ENCODE peak calls at places on chromosome 13, in nine cellular contexts. C, N, S, U, F, E, J, X and K are unnamed samples.

GRCh38 chr13:73683746-73684145 is 450.5 kb downstream of the KLF12 start:
- DNase-seq in C (no peak), J (no peak), S (no peak), F (no peak), E (no peak), U (no peak), X (no peak), N (no peak), K (no peak)

GRCh38 chr13:99354371-99354951 is 47.3 kb upstream of the GPR183 start:
- DNase-seq in J (no peak), C (peak), X (peak), S (no peak), F (no peak), N (no peak), U (no peak), E (no peak), K (no peak)

GRCh38 chr13:40189426-40189825 is 477.0 kb downstream of the FOXO1 start:
- DNase-seq in C (no peak), F (no peak), U (no peak), S (no peak), X (no peak), E (peak), N (no peak), J (no peak), K (no peak)

GRCh38 chr13:77697208-77698103 is at the start of gene SLAIN1:
- DNase-seq in S (peak), J (peak), U (peak), X (peak), N (peak), F (peak), C (peak), E (peak), K (no peak)

GRCh38 chr13:113785051-113786010 is 26.3 kb downstream of the TMEM255B start:
- DNase-seq in N (no peak), U (no peak), J (peak), F (peak), C (peak), S (no peak), E (no peak), X (peak), K (peak)

GRCh38 chr13:110416131-110416584 is 109.1 kb downstream of the COL4A2 start:
- DNase-seq in F (no peak), X (peak), N (no peak), E (no peak), U (no peak), S (no peak), C (peak), J (peak), K (no peak)

GRCh38 chr13:41065098-41065497 is 3.8 kb downstream of the WBP4 start:
- DNase-seq in N (no peak), F (no peak), S (no peak), E (no peak), U (peak), J (peak), C (no peak), X (peak), K (peak)

GRCh38 chr13:104485571-104485970 is 1419.4 kb upstream of the SLC10A2 start:
- DNase-seq in C (no peak), U (no peak), E (no peak), X (no peak), F (no peak), J (peak), N (no peak), S (no peak), K (no peak)

GRCh38 chr13:34208326-34208725 is 390.4 kb downstream of the RFC3 start:
- DNase-seq in J (peak), N (no peak), F (no peak), S (no peak), X (peak), C (no peak), U (no peak), E (no peak), K (peak)

GRCh38 chr13:85974604-85975366 is 175.6 kb upstream of the SLITRK6 start:
- DNase-seq in C (peak), J (peak), E (no peak), X (no peak), U (no peak), N (no peak), S (no peak), F (no peak), K (no peak)

GRCh38 chr13:113882266-113882627 is 18.4 kb upstream of the GAS6 start:
- DNase-seq in X (no peak), U (no peak), N (peak), C (no peak), S (peak), E (no peak), J (peak), F (peak), K (no peak)

GRCh38 chr13:27965343-27965739 is 3.8 kb downstream of the CDX2 start:
- DNase-seq in N (no peak), S (no peak), X (no peak), C (no peak), J (no peak), U (no peak), F (no peak), E (no peak), K (no peak)
- H3K4me3 ChIP-seq in N (no peak), S (no peak), X (no peak), C (no peak), J (no peak), U (no peak), F (no peak), E (no peak), K (no peak)

GRCh38 chr13:102122147-102122546 is 279.7 kb downstream of the FGF14 start:
- DNase-seq in N (no peak), U (no peak), X (no peak), J (no peak), C (no peak), E (no peak), S (no peak), F (no peak), K (no peak)

DNA sequence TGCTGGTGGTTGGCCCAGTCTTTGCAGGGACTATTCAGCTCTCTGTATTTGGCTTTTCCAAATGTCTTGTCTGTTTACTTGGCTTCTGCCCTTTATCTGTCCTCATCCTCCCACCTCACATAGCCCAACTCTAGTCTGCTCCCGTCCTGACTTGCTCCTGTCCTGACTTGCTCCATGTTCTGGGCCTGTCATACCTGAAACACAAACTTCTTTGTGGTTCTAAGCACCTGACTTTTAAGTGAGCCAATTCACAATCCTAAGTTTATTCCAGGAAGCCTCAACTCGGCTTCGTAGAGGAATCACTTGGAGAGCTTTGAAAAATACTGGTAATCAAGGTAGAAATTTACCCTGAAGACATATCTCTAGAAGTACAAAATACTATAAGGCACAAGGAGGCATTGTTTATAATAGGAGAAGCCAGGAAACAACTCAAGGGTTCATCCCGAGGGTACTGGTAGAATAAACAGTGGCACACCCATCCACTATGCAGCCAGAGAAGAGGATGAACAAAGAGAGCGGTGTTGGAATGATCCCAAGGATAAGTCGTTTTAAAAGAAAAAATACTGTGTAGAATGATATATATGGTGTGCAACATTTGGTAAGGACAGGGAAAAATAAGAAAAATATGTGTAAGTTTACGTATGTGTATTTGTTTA is 284.5 kb downstream of the FGF14 start:
- DNase-seq in J (no peak), E (no peak), N (no peak), F (no peak), U (no peak), S (no peak), C (peak), X (no peak), K (no peak)
- H3K4me3 ChIP-seq in J (no peak), E (no peak), N (no peak), F (no peak), U (no peak), S (no peak), C (no peak), X (no peak), K (no peak)

DNA sequence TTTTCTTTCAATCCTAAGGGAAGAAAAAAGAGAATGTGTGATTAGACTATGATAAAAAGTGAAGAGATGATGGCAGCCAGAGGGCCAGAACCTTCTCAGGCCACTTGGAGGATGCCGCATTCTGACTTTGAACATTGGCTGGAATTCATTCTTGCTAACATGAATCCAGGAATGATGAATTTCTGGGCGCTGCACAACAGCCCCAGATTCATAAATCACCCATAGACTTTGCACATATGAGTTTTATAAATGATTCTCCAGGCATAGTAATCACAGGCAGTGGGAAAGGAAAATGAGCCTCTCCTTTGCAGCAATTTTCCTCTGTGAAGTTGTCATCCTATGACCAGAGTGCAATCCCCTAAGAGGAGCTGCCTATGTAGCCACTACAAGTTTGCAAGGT is 555.4 kb downstream of the KCTD12 start:
- DNase-seq in E (no peak), C (no peak), N (no peak), F (no peak), S (no peak), J (no peak), U (no peak), X (no peak), K (no peak)
- H3K4me3 ChIP-seq in E (no peak), C (no peak), N (no peak), F (no peak), S (no peak), J (no peak), U (no peak), X (no peak), K (no peak)

DNA sequence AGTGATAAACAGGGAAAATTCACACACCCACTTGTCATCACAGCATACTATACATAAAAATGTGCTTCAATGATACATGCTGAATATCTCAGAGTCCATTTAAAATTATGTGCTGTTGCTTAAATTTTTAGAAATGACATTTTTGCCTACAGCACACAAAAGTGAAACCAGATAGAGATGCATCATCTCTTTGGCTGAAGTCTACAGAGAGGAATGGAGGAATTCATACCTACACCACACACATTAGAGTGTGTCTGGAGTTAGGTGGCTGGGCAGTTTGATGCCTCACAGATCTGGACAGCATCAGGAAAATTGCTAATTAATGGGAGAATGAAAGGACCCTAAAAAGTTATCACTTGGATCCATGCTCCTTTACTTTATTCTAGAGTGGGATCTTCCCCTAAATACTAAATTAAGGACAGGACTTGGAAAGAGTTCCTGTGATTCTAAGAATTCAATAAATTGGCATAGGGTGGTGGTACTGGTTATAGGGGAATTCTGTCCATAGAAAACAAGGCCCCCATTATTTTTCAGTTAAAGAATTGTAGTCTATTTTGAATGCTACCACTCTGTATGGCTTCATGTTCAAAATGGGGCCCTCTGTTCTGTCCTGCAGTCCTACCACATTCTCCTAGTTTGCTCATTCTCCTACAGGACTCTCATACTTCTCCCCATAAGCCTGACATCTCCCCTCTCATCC is 41.3 kb downstream of the RCBTB2 start:
- DNase-seq in J (no peak), X (peak), N (no peak), E (no peak), S (no peak), F (no peak), U (no peak), C (no peak), K (no peak)
- H3K4me3 ChIP-seq in J (peak), X (peak), N (no peak), E (peak), S (no peak), F (no peak), U (no peak), C (no peak), K (no peak)

DNA sequence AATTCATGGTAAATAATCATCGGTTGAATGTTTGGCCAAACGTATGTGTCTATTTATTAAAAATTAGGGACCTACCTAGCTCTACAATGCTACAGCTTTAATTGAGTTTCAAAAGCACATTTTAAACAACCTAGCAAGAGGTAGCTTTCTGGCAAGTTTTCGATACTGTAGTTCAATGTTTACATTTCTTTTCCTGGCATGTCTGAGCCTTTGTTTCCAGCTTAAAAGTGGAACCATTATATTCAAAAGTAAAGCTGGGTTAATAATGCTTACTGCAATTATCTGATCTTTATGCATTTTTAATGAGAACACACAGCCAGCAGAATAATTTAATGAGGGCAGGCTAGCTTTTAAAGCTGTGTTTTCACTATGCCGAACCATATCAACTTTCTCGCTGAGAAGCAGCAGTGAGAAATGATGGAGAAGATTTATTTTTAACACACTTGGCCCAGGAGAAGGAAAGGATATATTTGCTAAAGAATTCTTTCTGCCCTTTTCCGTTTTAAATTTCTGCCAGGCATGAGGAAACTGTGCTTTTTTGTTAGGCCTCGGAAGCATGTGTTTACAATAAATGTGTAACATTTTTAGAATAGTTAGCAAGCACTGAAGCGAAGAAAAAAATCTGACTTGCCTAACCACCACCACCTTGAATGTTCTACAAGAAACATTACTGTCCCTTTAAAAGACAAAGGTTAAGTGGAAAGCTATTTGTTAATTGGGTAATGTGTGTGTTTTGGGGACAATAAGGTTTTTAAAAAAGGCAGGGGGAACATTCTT is 989 bp downstream of the MBNL2 start:
- DNase-seq in N (no peak), S (no peak), C (no peak), X (peak), J (no peak), U (no peak), E (no peak), F (no peak), K (no peak)
- H3K4me3 ChIP-seq in N (peak), S (peak), C (peak), X (peak), J (peak), U (peak), E (peak), F (peak), K (peak)

DNA sequence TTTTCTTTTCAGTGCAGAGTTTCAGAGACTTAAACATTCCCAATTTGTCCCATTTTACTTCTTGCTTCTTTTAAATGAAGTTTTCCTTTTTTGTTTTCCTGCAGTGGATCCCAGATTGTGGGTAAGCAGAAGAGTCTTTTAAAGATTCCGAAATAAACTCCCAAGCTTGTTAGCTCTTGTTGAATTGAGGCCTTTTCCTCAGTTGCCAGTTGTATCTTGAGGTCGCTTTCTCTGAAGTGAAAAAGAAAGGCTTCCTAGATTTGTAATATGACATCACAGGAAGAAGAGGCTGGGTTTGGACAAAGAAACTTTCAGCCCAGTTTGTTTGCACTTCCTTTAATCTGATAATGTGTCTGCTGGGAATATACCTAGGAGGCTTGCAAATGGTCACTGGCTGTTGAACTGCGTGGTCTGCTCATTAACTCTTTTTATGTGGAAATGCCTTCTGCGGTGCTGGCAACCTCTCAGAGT is at the start of gene LPAR6:
- DNase-seq in J (peak), N (no peak), S (peak), F (no peak), U (peak), E (peak), C (peak), X (peak), K (peak)
- H3K4me3 ChIP-seq in J (peak), N (no peak), S (peak), F (peak), U (peak), E (peak), C (peak), X (peak), K (peak)

GRCh38 chr13:106471957-106472543 is 63.4 kb downstream of the EFNB2 start:
- DNase-seq in S (peak), F (no peak), N (no peak), U (peak), C (peak), J (peak), E (no peak), X (peak), K (peak)
- H3K4me3 ChIP-seq in S (no peak), F (peak), N (no peak), U (peak), C (no peak), J (peak), E (no peak), X (peak), K (peak)

DNA sequence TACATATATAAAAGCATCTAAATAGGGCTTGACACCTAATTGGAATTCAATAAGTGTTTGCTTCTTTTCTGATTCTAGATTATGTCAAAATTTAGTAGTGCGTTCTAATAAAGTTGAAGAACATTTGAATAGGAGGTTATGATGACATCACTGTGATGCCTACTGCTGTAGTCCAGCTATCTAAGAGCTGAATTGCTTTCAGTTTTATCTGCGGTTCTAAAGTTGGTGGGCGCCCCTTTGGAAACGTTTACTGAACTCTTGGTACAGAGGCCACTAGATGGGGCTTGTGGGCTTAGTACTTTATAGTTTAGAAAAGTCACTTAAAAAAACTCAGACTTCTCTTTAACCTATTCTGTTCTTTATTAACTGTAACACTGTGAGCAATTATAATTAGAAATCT is 776.9 kb downstream of the GPC5 start:
- DNase-seq in U (peak), J (peak), X (peak), C (peak), F (no peak), E (no peak), N (peak), S (no peak), K (peak)
- H3K4me3 ChIP-seq in U (no peak), J (no peak), X (no peak), C (no peak), F (no peak), E (no peak), N (no peak), S (no peak), K (no peak)